ENCODE peak calls at places on chromosome X, in nine cellular contexts. One of them, this sample, is unnamed.

GRCh38 chrX:68827848-68828562 is 816 bp upstream of the EFNB1 start:
- DNase-seq in heart left ventricle: peak
- DNase-seq in choroid plexus epithelial cell: peak
- DNase-seq in OCI-LY7: peak
- DNase-seq in B cell: peak
- DNase-seq in Caco-2: peak
- DNase-seq in IMR-90: peak
- DNase-seq in neural crest cell: peak
- DNase-seq in BE2C: peak
- DNase-seq in this sample: peak

GRCh38 chrX:22912598-22912997 is 87.2 kb upstream of the DDX53 start:
- DNase-seq in BE2C: no peak
- DNase-seq in neural crest cell: no peak
- DNase-seq in heart left ventricle: no peak
- DNase-seq in choroid plexus epithelial cell: no peak
- DNase-seq in OCI-LY7: no peak
- DNase-seq in B cell: no peak
- DNase-seq in Caco-2: no peak
- DNase-seq in IMR-90: no peak
- DNase-seq in this sample: no peak

GRCh38 chrX:147803948-147804347 is 107.8 kb upstream of the FMR1 start:
- DNase-seq in heart left ventricle: no peak
- DNase-seq in choroid plexus epithelial cell: no peak
- DNase-seq in OCI-LY7: peak
- DNase-seq in BE2C: no peak
- DNase-seq in B cell: no peak
- DNase-seq in neural crest cell: no peak
- DNase-seq in Caco-2: peak
- DNase-seq in IMR-90: no peak
- DNase-seq in this sample: no peak

GRCh38 chrX:63934791-63935190 is 149.8 kb upstream of the ARHGEF9 start:
- DNase-seq in OCI-LY7: no peak
- DNase-seq in IMR-90: no peak
- DNase-seq in neural crest cell: no peak
- DNase-seq in BE2C: no peak
- DNase-seq in B cell: no peak
- DNase-seq in Caco-2: no peak
- DNase-seq in choroid plexus epithelial cell: no peak
- DNase-seq in heart left ventricle: no peak
- DNase-seq in this sample: no peak

GRCh38 chrX:136063340-136064079 is 78.3 kb downstream of the SLC9A6 start:
- DNase-seq in IMR-90: no peak
- DNase-seq in B cell: no peak
- DNase-seq in OCI-LY7: no peak
- DNase-seq in BE2C: no peak
- DNase-seq in Caco-2: no peak
- DNase-seq in neural crest cell: no peak
- DNase-seq in heart left ventricle: no peak
- DNase-seq in choroid plexus epithelial cell: peak
- DNase-seq in this sample: no peak

GRCh38 chrX:153882086-153882498 is 3.9 kb downstream of the L1CAM start:
- DNase-seq in BE2C: peak
- DNase-seq in heart left ventricle: peak
- DNase-seq in neural crest cell: peak
- DNase-seq in Caco-2: peak
- DNase-seq in choroid plexus epithelial cell: no peak
- DNase-seq in OCI-LY7: no peak
- DNase-seq in IMR-90: peak
- DNase-seq in B cell: no peak
- DNase-seq in this sample: no peak

GRCh38 chrX:150449313-150449712 is 86.2 kb downstream of the MAMLD1 start:
- DNase-seq in OCI-LY7: no peak
- DNase-seq in IMR-90: no peak
- DNase-seq in Caco-2: no peak
- DNase-seq in choroid plexus epithelial cell: no peak
- DNase-seq in heart left ventricle: no peak
- DNase-seq in neural crest cell: no peak
- DNase-seq in BE2C: no peak
- DNase-seq in B cell: no peak
- DNase-seq in this sample: no peak

GRCh38 chrX:132292753-132293152 is 73.5 kb upstream of the RAP2C start:
- DNase-seq in heart left ventricle: no peak
- DNase-seq in neural crest cell: peak
- DNase-seq in Caco-2: peak
- DNase-seq in OCI-LY7: peak
- DNase-seq in B cell: peak
- DNase-seq in BE2C: peak
- DNase-seq in choroid plexus epithelial cell: peak
- DNase-seq in IMR-90: peak
- DNase-seq in this sample: peak

GRCh38 chrX:866441-866990 is 235.9 kb downstream of the SHOX start:
- DNase-seq in choroid plexus epithelial cell: no peak
- DNase-seq in neural crest cell: no peak
- DNase-seq in OCI-LY7: no peak
- DNase-seq in B cell: no peak
- DNase-seq in heart left ventricle: no peak
- DNase-seq in Caco-2: no peak
- DNase-seq in BE2C: no peak
- DNase-seq in IMR-90: no peak
- DNase-seq in this sample: no peak

GRCh38 chrX:15301924-15302323 is 13.5 kb downstream of the ASB11 start:
- DNase-seq in neural crest cell: no peak
- DNase-seq in Caco-2: no peak
- DNase-seq in B cell: no peak
- DNase-seq in BE2C: no peak
- DNase-seq in IMR-90: peak
- DNase-seq in choroid plexus epithelial cell: peak
- DNase-seq in heart left ventricle: peak
- DNase-seq in OCI-LY7: no peak
- DNase-seq in this sample: no peak

GRCh38 chrX:108025954-108026616 is 18.8 kb upstream of the VSIG1 start:
- DNase-seq in BE2C: no peak
- DNase-seq in OCI-LY7: no peak
- DNase-seq in neural crest cell: no peak
- DNase-seq in choroid plexus epithelial cell: no peak
- DNase-seq in Caco-2: no peak
- DNase-seq in IMR-90: no peak
- DNase-seq in B cell: no peak
- DNase-seq in heart left ventricle: no peak
- DNase-seq in this sample: no peak

GRCh38 chrX:108022491-108023089 is 22.3 kb upstream of the VSIG1 start:
- DNase-seq in B cell: no peak
- DNase-seq in Caco-2: no peak
- DNase-seq in choroid plexus epithelial cell: peak
- DNase-seq in OCI-LY7: no peak
- DNase-seq in IMR-90: peak
- DNase-seq in BE2C: no peak
- DNase-seq in heart left ventricle: no peak
- DNase-seq in neural crest cell: no peak
- DNase-seq in this sample: no peak

GRCh38 chrX:108019382-108019857 is 25.4 kb upstream of the VSIG1 start:
- DNase-seq in B cell: no peak
- DNase-seq in heart left ventricle: no peak
- DNase-seq in Caco-2: no peak
- DNase-seq in neural crest cell: no peak
- DNase-seq in OCI-LY7: no peak
- DNase-seq in choroid plexus epithelial cell: no peak
- DNase-seq in IMR-90: no peak
- DNase-seq in BE2C: no peak
- DNase-seq in this sample: no peak

GRCh38 chrX:108018659-108019381 is 26.0 kb upstream of the VSIG1 start:
- DNase-seq in BE2C: no peak
- DNase-seq in choroid plexus epithelial cell: no peak
- DNase-seq in Caco-2: no peak
- DNase-seq in IMR-90: no peak
- DNase-seq in neural crest cell: no peak
- DNase-seq in heart left ventricle: no peak
- DNase-seq in B cell: no peak
- DNase-seq in OCI-LY7: no peak
- DNase-seq in this sample: no peak

DNA sequence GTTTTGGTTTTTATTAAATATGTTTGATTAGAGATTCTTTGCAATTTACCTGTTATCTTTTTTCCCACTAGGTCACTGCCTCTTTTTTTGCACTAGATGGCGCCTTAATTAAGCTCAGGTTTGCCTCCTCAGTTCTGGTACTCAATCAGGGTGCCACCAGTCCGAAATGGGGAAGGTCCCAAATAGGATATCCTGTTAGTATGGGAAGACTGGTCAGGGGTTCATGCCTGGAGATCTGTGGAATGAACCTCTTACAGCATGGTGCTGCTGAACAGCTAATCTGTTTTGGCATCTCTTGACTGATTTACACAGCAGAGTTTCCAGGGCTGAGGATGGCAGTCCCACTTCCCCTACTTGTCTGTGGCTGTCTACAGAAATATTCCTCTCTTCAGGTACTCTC is 24.2 kb upstream of the VSIG1 start:
- DNase-seq in B cell: no peak
- DNase-seq in BE2C: no peak
- DNase-seq in IMR-90: peak
- DNase-seq in Caco-2: peak
- DNase-seq in OCI-LY7: peak
- DNase-seq in heart left ventricle: no peak
- DNase-seq in neural crest cell: no peak
- DNase-seq in choroid plexus epithelial cell: peak
- DNase-seq in this sample: no peak
- TF ChIP-seq CTCF in B cell: peak
- TF ChIP-seq CTCF in BE2C: peak
- TF ChIP-seq CTCF in IMR-90: peak
- TF ChIP-seq CTCF in Caco-2: peak
- TF ChIP-seq CTCF in OCI-LY7: peak
- TF ChIP-seq CTCF in heart left ventricle: peak
- TF ChIP-seq CTCF in neural crest cell: peak
- TF ChIP-seq CTCF in choroid plexus epithelial cell: peak
- TF ChIP-seq CTCF in this sample: peak

GRCh38 chrX:27924261-27924660 is 57.0 kb downstream of the DCAF8L1 start:
- DNase-seq in OCI-LY7: no peak
- DNase-seq in choroid plexus epithelial cell: no peak
- DNase-seq in heart left ventricle: no peak
- DNase-seq in neural crest cell: no peak
- DNase-seq in Caco-2: no peak
- DNase-seq in B cell: no peak
- DNase-seq in BE2C: no peak
- DNase-seq in IMR-90: peak
- DNase-seq in this sample: no peak

GRCh38 chrX:27924718-27925117 is 56.5 kb downstream of the DCAF8L1 start:
- DNase-seq in OCI-LY7: no peak
- DNase-seq in heart left ventricle: no peak
- DNase-seq in Caco-2: no peak
- DNase-seq in B cell: no peak
- DNase-seq in neural crest cell: no peak
- DNase-seq in choroid plexus epithelial cell: no peak
- DNase-seq in BE2C: no peak
- DNase-seq in IMR-90: no peak
- DNase-seq in this sample: no peak

GRCh38 chrX:27917713-27918500 is 63.3 kb downstream of the DCAF8L1 start:
- DNase-seq in B cell: no peak
- DNase-seq in heart left ventricle: no peak
- DNase-seq in neural crest cell: no peak
- DNase-seq in Caco-2: no peak
- DNase-seq in IMR-90: no peak
- DNase-seq in choroid plexus epithelial cell: no peak
- DNase-seq in OCI-LY7: no peak
- DNase-seq in BE2C: no peak
- DNase-seq in this sample: no peak

GRCh38 chrX:27915617-27916016 is 65.6 kb downstream of the DCAF8L1 start:
- DNase-seq in Caco-2: no peak
- DNase-seq in B cell: no peak
- DNase-seq in IMR-90: peak
- DNase-seq in OCI-LY7: no peak
- DNase-seq in choroid plexus epithelial cell: peak
- DNase-seq in BE2C: no peak
- DNase-seq in neural crest cell: no peak
- DNase-seq in heart left ventricle: no peak
- DNase-seq in this sample: no peak

GRCh38 chrX:27918799-27919198 is 62.5 kb downstream of the DCAF8L1 start:
- DNase-seq in heart left ventricle: no peak
- DNase-seq in Caco-2: peak
- DNase-seq in OCI-LY7: no peak
- DNase-seq in BE2C: peak
- DNase-seq in IMR-90: peak
- DNase-seq in choroid plexus epithelial cell: peak
- DNase-seq in B cell: no peak
- DNase-seq in neural crest cell: no peak
- DNase-seq in this sample: no peak
- TF ChIP-seq CTCF in heart left ventricle: no peak
- TF ChIP-seq CTCF in Caco-2: peak
- TF ChIP-seq CTCF in OCI-LY7: no peak
- TF ChIP-seq CTCF in BE2C: peak
- TF ChIP-seq CTCF in IMR-90: peak
- TF ChIP-seq CTCF in choroid plexus epithelial cell: peak
- TF ChIP-seq CTCF in B cell: no peak
- TF ChIP-seq CTCF in neural crest cell: peak
- TF ChIP-seq CTCF in this sample: no peak

GRCh38 chrX:103461156-103461555 is 58.1 kb downstream of the RAB40A start:
- DNase-seq in OCI-LY7: no peak
- DNase-seq in B cell: no peak
- DNase-seq in IMR-90: no peak
- DNase-seq in BE2C: no peak
- DNase-seq in choroid plexus epithelial cell: no peak
- DNase-seq in Caco-2: no peak
- DNase-seq in heart left ventricle: no peak
- DNase-seq in neural crest cell: no peak
- DNase-seq in this sample: no peak

GRCh38 chrX:103467156-103467555 is 52.1 kb downstream of the RAB40A start:
- DNase-seq in neural crest cell: no peak
- DNase-seq in BE2C: no peak
- DNase-seq in choroid plexus epithelial cell: no peak
- DNase-seq in Caco-2: no peak
- DNase-seq in IMR-90: peak
- DNase-seq in OCI-LY7: no peak
- DNase-seq in B cell: no peak
- DNase-seq in heart left ventricle: no peak
- DNase-seq in this sample: no peak

GRCh38 chrX:103467870-103468269 is 51.4 kb downstream of the RAB40A start:
- DNase-seq in Caco-2: no peak
- DNase-seq in B cell: no peak
- DNase-seq in choroid plexus epithelial cell: no peak
- DNase-seq in IMR-90: no peak
- DNase-seq in OCI-LY7: no peak
- DNase-seq in neural crest cell: no peak
- DNase-seq in BE2C: no peak
- DNase-seq in heart left ventricle: no peak
- DNase-seq in this sample: no peak

GRCh38 chrX:103464774-103465117 is 54.5 kb downstream of the RAB40A start:
- DNase-seq in Caco-2: peak
- DNase-seq in IMR-90: peak
- DNase-seq in OCI-LY7: peak
- DNase-seq in B cell: no peak
- DNase-seq in BE2C: peak
- DNase-seq in heart left ventricle: no peak
- DNase-seq in choroid plexus epithelial cell: peak
- DNase-seq in neural crest cell: peak
- DNase-seq in this sample: peak

GRCh38 chrX:103464071-103464773 is 55.1 kb downstream of the RAB40A start:
- DNase-seq in IMR-90: peak
- DNase-seq in Caco-2: peak
- DNase-seq in choroid plexus epithelial cell: peak
- DNase-seq in BE2C: peak
- DNase-seq in OCI-LY7: peak
- DNase-seq in neural crest cell: peak
- DNase-seq in B cell: peak
- DNase-seq in heart left ventricle: no peak
- DNase-seq in this sample: no peak
- TF ChIP-seq CTCF in IMR-90: peak
- TF ChIP-seq CTCF in Caco-2: peak
- TF ChIP-seq CTCF in choroid plexus epithelial cell: peak
- TF ChIP-seq CTCF in BE2C: peak
- TF ChIP-seq CTCF in OCI-LY7: no peak
- TF ChIP-seq CTCF in neural crest cell: peak
- TF ChIP-seq CTCF in B cell: no peak
- TF ChIP-seq CTCF in heart left ventricle: peak
- TF ChIP-seq CTCF in this sample: peak

GRCh38 chrX:35665311-35665710 is 132.8 kb upstream of the MAGEB16 start:
- DNase-seq in choroid plexus epithelial cell: no peak
- DNase-seq in BE2C: no peak
- DNase-seq in Caco-2: no peak
- DNase-seq in OCI-LY7: no peak
- DNase-seq in B cell: no peak
- DNase-seq in IMR-90: no peak
- DNase-seq in neural crest cell: no peak
- DNase-seq in heart left ventricle: no peak
- DNase-seq in this sample: no peak
- TF ChIP-seq CTCF in choroid plexus epithelial cell: no peak
- TF ChIP-seq CTCF in BE2C: no peak
- TF ChIP-seq CTCF in Caco-2: no peak
- TF ChIP-seq CTCF in OCI-LY7: no peak
- TF ChIP-seq CTCF in B cell: no peak
- TF ChIP-seq CTCF in IMR-90: no peak
- TF ChIP-seq CTCF in neural crest cell: no peak
- TF ChIP-seq CTCF in heart left ventricle: no peak
- TF ChIP-seq CTCF in this sample: no peak